ENCODE peak calls at places on chromosomes 13 and 19, in nine cellular contexts. U, A, S, D, O, F, H, J and P are unnamed samples.
A peak's percentile ranks its signal among the peaks of the same experiment; 100 is the strongest.

GRCh38 chr13:44197791-44198770 is 175.5 kb upstream of the SERP2 start:
- DNase-seq in U (no peak), A (no peak), S (no peak), D (no peak), O (no peak), F (peak; percentile 48), H (no peak), J (peak; percentile 70), P (no peak)

GRCh38 chr19:54096642-54097106 is 3.9 kb downstream of the OSCAR start:
- DNase-seq in U (no peak), A (no peak), S (peak; percentile 53), D (no peak), O (peak; percentile 57), F (peak; percentile 58), H (no peak), J (peak; percentile 25), P (no peak)

GRCh38 chr13:110030394-110030928 is 244.1 kb upstream of the IRS2 start:
- DNase-seq in U (no peak), A (no peak), S (no peak), D (no peak), O (no peak), F (no peak), H (no peak), J (no peak), P (no peak)

GRCh38 chr13:39566216-39566869 is 36.6 kb downstream of the LHFPL6 start:
- DNase-seq in U (no peak), A (no peak), S (no peak), D (no peak), O (no peak), F (no peak), H (no peak), J (no peak), P (no peak)

GRCh38 chr19:44570984-44571684 is 41.7 kb upstream of the CEACAM20 start:
- DNase-seq in U (peak; percentile 71), A (peak; percentile 79), S (peak; percentile 86), D (no peak), O (peak; percentile 84), F (peak; percentile 92), H (peak; percentile 80), J (peak; percentile 85), P (peak; percentile 33)

GRCh38 chr19:45103625-45104319 is 10.8 kb downstream of the PPP1R37 start:
- DNase-seq in U (no peak), A (no peak), S (no peak), D (no peak), O (no peak), F (no peak), H (peak; percentile 55), J (no peak), P (no peak)

GRCh38 chr13:98690348-98691041 is 62.0 kb downstream of the SLC15A1 start:
- DNase-seq in U (no peak), A (no peak), S (no peak), D (no peak), O (no peak), F (no peak), H (no peak), J (no peak), P (no peak)

GRCh38 chr19:4730740-4731171 is 7.1 kb upstream of the DPP9 start:
- DNase-seq in U (no peak), A (no peak), S (peak; percentile 72), D (no peak), O (no peak), F (no peak), H (peak; percentile 45), J (peak; percentile 53), P (no peak)

DNA sequence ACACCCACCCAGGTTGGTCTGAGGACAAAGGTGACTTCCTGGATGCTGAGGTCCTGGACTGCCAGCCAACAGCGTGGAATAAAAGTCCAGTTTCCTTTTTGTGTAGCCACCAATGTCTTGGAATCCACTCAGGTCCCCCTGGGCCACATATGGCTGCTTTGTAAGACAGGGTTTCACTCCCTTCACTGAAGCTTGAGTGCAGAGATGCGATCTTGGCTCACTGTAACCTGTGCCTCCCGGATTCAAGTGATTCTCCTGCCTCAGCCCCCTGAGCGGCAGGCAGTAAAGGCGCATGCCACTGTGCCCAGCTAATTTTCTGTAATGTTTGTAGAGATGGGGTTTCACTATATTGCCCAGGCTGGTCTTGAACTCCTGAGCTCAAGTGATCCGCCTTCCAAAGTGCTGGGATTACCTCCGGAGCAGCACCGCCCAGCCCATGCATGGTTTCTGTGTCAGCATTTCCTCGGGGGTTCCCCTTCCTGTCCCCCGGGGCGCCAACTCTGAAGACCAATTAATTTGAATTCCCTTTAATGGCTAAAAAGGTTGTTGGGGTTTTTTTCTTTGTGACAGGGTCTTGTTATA is 17.5 kb downstream of the KANK2 start:
- DNase-seq in U (no peak), A (no peak), S (no peak), D (no peak), O (no peak), F (peak; percentile 23), H (no peak), J (no peak), P (no peak)
- H3K4me3 ChIP-seq in U (no peak overlapping the region), A (no peak overlapping the region), S (no peak overlapping the region), D (no peak overlapping the region), O (no peak overlapping the region), F (no peak overlapping the region), H (no peak overlapping the region), J (no peak overlapping the region), P (no peak overlapping the region)

GRCh38 chr13:101150998-101151397 is 265.3 kb downstream of the NALCN start:
- DNase-seq in U (no peak), A (no peak), S (no peak), D (no peak), O (peak; percentile 26), F (peak; percentile 62), H (no peak), J (no peak), P (no peak)

GRCh38 chr13:101157261-101157660 is 259.0 kb downstream of the NALCN start:
- DNase-seq in U (no peak), A (no peak), S (no peak), D (no peak), O (no peak), F (no peak), H (no peak), J (no peak), P (no peak)

GRCh38 chr13:101152184-101152583 is 264.1 kb downstream of the NALCN start:
- DNase-seq in U (no peak), A (no peak), S (no peak), D (no peak), O (no peak), F (no peak), H (no peak), J (no peak), P (no peak)

GRCh38 chr13:101155920-101156319 is 260.4 kb downstream of the NALCN start:
- DNase-seq in U (no peak), A (no peak), S (no peak), D (no peak), O (peak; percentile 16), F (peak; percentile 31), H (no peak), J (peak; percentile 11), P (no peak)
- TF ChIP-seq CTCF in U (no peak), A (peak; percentile 56), S (no peak), D (peak; percentile 22), O (peak; percentile 65), F (peak; percentile 66), H (no peak), J (peak; percentile 72), P (peak; percentile 29)

GRCh38 chr19:47239610-47240296 is 8.8 kb upstream of the BBC3 start:
- DNase-seq in U (no peak), A (no peak), S (peak; percentile 69), D (peak; percentile 65), O (no peak), F (peak; percentile 48), H (peak; percentile 62), J (no peak), P (no peak)

GRCh38 chr19:47241919-47242644 is 11.1 kb upstream of the BBC3 start:
- DNase-seq in U (no peak), A (no peak), S (no peak), D (no peak), O (no peak), F (no peak), H (no peak), J (no peak), P (no peak)

GRCh38 chr19:47240561-47240960 is 9.6 kb upstream of the BBC3 start:
- DNase-seq in U (no peak), A (no peak), S (no peak), D (no peak), O (no peak), F (no peak), H (no peak), J (no peak), P (no peak)

GRCh38 chr19:47240996-47241918 is 10.3 kb upstream of the BBC3 start:
- DNase-seq in U (peak; percentile 75), A (no peak), S (peak; percentile 91), D (peak; percentile 83), O (peak; percentile 71), F (peak; percentile 84), H (peak; percentile 96), J (peak; percentile 78), P (peak; percentile 59)

DNA sequence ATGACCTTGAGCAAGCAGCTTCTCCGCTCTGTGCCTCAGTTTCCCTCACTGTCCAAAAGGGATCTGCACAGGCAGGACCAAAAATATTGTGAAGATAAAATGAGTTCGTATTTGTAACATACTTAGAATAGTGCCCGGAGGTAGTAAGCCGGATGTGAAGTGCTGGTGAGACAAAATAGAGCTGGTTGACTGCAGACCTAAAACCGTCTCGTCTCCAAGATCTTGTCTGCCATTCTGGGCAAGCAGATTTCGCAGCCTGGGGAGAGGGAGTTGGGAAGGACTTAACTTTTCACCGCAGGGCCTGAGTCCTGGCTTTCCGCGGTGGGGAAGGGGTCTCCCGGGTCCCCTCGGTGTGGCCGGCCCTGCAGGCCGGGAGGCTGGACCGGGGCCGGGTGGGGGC is 8.2 kb upstream of the BBC3 start:
- DNase-seq in U (no peak), A (no peak), S (no peak), D (no peak), O (no peak), F (peak; percentile 45), H (no peak), J (no peak), P (no peak)
- H3K4me3 ChIP-seq in U (no peak overlapping the region), A (peak overlapping the region; percentile 31), S (peak overlapping the region; percentile 39), D (peak overlapping the region; percentile 34), O (no peak overlapping the region), F (peak overlapping the region; percentile 44), H (no peak overlapping the region), J (no peak overlapping the region), P (no peak overlapping the region)

GRCh38 chr19:19110410-19111137 is 27.7 kb downstream of the TMEM161A start:
- DNase-seq in U (no peak), A (no peak), S (no peak), D (no peak), O (no peak), F (peak; percentile 27), H (no peak), J (no peak), P (no peak)

GRCh38 chr19:19111967-19112580 is 26.2 kb downstream of the TMEM161A start:
- DNase-seq in U (no peak), A (no peak), S (no peak), D (no peak), O (no peak), F (no peak), H (no peak), J (no peak), P (no peak)

GRCh38 chr19:19111138-19111835 is 27.0 kb downstream of the TMEM161A start:
- DNase-seq in U (no peak), A (no peak), S (no peak), D (no peak), O (no peak), F (no peak), H (no peak), J (no peak), P (no peak)

GRCh38 chr19:19115954-19116353 is 22.3 kb downstream of the TMEM161A start:
- DNase-seq in U (no peak), A (no peak), S (peak; percentile 75), D (peak; percentile 63), O (peak; percentile 25), F (peak; percentile 19), H (peak; percentile 48), J (peak; percentile 25), P (no peak)

GRCh38 chr19:19113040-19113541 is 25.2 kb downstream of the TMEM161A start:
- DNase-seq in U (no peak), A (peak; percentile 9), S (no peak), D (no peak), O (peak; percentile 62), F (peak; percentile 79), H (no peak), J (peak; percentile 36), P (no peak)
- TF ChIP-seq CTCF in U (no peak), A (no peak), S (no peak), D (no peak), O (no peak), F (peak; percentile 30), H (no peak), J (peak; percentile 26), P (no peak)